ENCODE peak calls at places on chromosomes 4 and X, in four cellular contexts. P, T, Y and A are unnamed samples.

GRCh38 chrX:22134681-22135080 is 102.6 kb downstream of the PHEX start:
- DNase-seq in P (peak; percentile 48), T (no peak), Y (peak; percentile 22), A (peak; percentile 86)

GRCh38 chr4:112589207-112589606 is 47.5 kb downstream of the ZGRF1 start:
- DNase-seq in P (peak; percentile 19), T (no peak), Y (peak; percentile 3), A (peak; percentile 23)

GRCh38 chrX:139192386-139192961 is 338.1 kb upstream of the F9 start:
- DNase-seq in P (no peak), T (no peak), Y (no peak), A (no peak)

GRCh38 chr4:162347492-162348213 is 183.9 kb upstream of the FSTL5 start:
- DNase-seq in P (no peak), T (no peak), Y (no peak), A (no peak)

GRCh38 chr4:92305148-92305877 is 1.5 kb downstream of the GRID2 start:
- DNase-seq in P (peak; percentile 27), T (no peak), Y (no peak), A (peak; percentile 32)

GRCh38 chrX:23103546-23103945 is 103.8 kb downstream of the DDX53 start:
- DNase-seq in P (no peak), T (no peak), Y (no peak), A (no peak)

GRCh38 chr4:10345381-10345784 is 111.8 kb downstream of the ZNF518B start:
- DNase-seq in P (no peak), T (no peak), Y (no peak), A (no peak)

GRCh38 chrX:15349046-15349445 is 13.7 kb upstream of the PIGA start:
- DNase-seq in P (peak; percentile 72), T (no peak), Y (peak; percentile 55), A (peak; percentile 73)

GRCh38 chrX:9340619-9341304 is 124.1 kb upstream of the TBL1X start:
- DNase-seq in P (no peak), T (peak; percentile 5), Y (no peak), A (peak; percentile 43)

GRCh38 chr4:88661724-88662123 is 35.9 kb downstream of the NAP1L5 start:
- DNase-seq in P (peak; percentile 10), T (no peak), Y (no peak), A (peak; percentile 88)

GRCh38 chr4:139015948-139016451 is 419 bp downstream of the NOCT start:
- DNase-seq in P (peak; percentile 19), T (no peak), Y (peak; percentile 12), A (peak; percentile 20)

GRCh38 chr4:168859100-168859499 is 151.0 kb downstream of the CBR4 start:
- DNase-seq in P (no peak), T (no peak), Y (no peak), A (no peak)

GRCh38 chr4:48173055-48173991 is 39.3 kb upstream of the TXK start:
- DNase-seq in P (peak; percentile 53), T (peak; percentile 55), Y (no peak), A (peak; percentile 90)

GRCh38 chrX:14029039-14029424 is 660 bp downstream of the GEMIN8 start:
- DNase-seq in P (no peak), T (no peak), Y (no peak), A (no peak)

GRCh38 chr4:141132689-141133145 is 552 bp downstream of the RNF150 start:
- DNase-seq in P (no peak), T (no peak), Y (no peak), A (peak; percentile 29)

GRCh38 chr4:114249561-114250356 is 270.3 kb upstream of the ARSJ start:
- DNase-seq in P (no peak), T (no peak), Y (no peak), A (no peak)

GRCh38 chr4:118682928-118683327 is 2.3 kb upstream of the METTL14 start:
- DNase-seq in P (peak; percentile 25), T (no peak), Y (peak; percentile 30), A (peak; percentile 41)

GRCh38 chr4:82753725-82754410 is 44.7 kb downstream of the SCD5 start:
- DNase-seq in P (no peak), T (no peak), Y (no peak), A (peak; percentile 28)

GRCh38 chr4:2305766-2306501 is 44.0 kb upstream of the MXD4 start:
- DNase-seq in P (no peak), T (no peak), Y (no peak), A (no peak)

GRCh38 chr4:125187221-125187620 is 127.5 kb upstream of the FAT4 start:
- DNase-seq in P (peak; percentile 1), T (no peak), Y (no peak), A (peak; percentile 75)

GRCh38 chrX:110241816-110242215 is 76.1 kb downstream of the AMMECR1 start:
- DNase-seq in P (no peak), T (no peak), Y (no peak), A (peak; percentile 33)

GRCh38 chrX:117910216-117910615 is 206.4 kb downstream of the KLHL13 start:
- DNase-seq in P (no peak), T (no peak), Y (no peak), A (peak; percentile 31)

GRCh38 chr4:38765391-38765790 is 17.4 kb downstream of the TLR10 start:
- DNase-seq in P (no peak), T (no peak), Y (no peak), A (peak; percentile 80)

GRCh38 chr4:156194896-156195295 is 241.2 kb upstream of the CTSO start:
- DNase-seq in P (no peak), T (no peak), Y (no peak), A (no peak)

GRCh38 chr4:188246488-188246887 is 107.2 kb downstream of the TRIML1 start:
- DNase-seq in P (peak; percentile 46), T (no peak), Y (no peak), A (peak; percentile 25)

GRCh38 chr4:170229021-170229420 is 139.3 kb upstream of the AADAT start:
- DNase-seq in P (no peak), T (no peak), Y (no peak), A (no peak)

GRCh38 chr4:168877779-168878491 is 132.1 kb downstream of the CBR4 start:
- DNase-seq in P (no peak), T (no peak), Y (no peak), A (no peak)

GRCh38 chr4:1261107-1261928 is 12.4 kb upstream of the CTBP1 start:
- DNase-seq in P (no peak), T (no peak), Y (no peak), A (no peak)

GRCh38 chr4:24006269-24006668 is 116.4 kb upstream of the PPARGC1A start:
- DNase-seq in P (no peak), T (no peak), Y (no peak), A (no peak)

GRCh38 chr4:24003926-24004325 is 114.1 kb upstream of the PPARGC1A start:
- DNase-seq in P (no peak), T (no peak), Y (no peak), A (peak; percentile 17)

GRCh38 chr4:24010573-24010972 is 120.7 kb upstream of the PPARGC1A start:
- DNase-seq in P (no peak), T (no peak), Y (no peak), A (no peak)

GRCh38 chr4:24010994-24011393 is 121.1 kb upstream of the PPARGC1A start:
- DNase-seq in P (no peak), T (no peak), Y (no peak), A (no peak)

DNA sequence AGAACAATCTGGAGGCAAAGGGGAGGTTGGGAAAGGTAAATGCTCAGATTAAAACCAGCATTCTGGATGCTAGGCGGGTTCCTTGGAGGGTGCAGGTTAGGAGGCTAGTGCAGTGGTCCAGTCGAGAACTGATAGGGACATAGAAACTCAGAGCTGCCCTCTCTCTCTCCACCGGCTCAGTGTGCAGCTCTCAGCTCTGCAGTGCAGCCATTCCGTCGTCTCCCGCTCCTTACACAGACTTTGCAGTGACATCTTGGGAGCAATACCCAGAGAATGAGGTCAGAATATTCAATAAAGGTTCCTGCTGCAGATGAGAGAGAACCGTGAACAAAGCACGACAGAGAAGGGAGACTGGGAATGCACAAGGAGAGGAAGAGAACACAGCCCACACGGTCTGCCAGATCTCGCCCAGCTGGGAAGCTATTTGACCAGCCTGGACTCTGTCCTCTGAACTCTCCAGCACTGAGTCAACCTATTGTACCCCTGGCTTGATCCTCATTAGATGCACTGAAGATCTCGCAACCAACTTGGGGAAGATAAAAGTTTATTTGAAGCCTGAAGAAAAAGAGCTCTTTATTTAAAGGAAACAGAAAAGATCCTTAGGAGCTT is 118.0 kb upstream of the PPARGC1A start:
- DNase-seq in P (no peak), T (no peak), Y (peak; percentile 24), A (no peak)
- TF ChIP-seq BHLHE40 in P (no peak), T (no peak), Y (no peak), A (no peak)

DNA sequence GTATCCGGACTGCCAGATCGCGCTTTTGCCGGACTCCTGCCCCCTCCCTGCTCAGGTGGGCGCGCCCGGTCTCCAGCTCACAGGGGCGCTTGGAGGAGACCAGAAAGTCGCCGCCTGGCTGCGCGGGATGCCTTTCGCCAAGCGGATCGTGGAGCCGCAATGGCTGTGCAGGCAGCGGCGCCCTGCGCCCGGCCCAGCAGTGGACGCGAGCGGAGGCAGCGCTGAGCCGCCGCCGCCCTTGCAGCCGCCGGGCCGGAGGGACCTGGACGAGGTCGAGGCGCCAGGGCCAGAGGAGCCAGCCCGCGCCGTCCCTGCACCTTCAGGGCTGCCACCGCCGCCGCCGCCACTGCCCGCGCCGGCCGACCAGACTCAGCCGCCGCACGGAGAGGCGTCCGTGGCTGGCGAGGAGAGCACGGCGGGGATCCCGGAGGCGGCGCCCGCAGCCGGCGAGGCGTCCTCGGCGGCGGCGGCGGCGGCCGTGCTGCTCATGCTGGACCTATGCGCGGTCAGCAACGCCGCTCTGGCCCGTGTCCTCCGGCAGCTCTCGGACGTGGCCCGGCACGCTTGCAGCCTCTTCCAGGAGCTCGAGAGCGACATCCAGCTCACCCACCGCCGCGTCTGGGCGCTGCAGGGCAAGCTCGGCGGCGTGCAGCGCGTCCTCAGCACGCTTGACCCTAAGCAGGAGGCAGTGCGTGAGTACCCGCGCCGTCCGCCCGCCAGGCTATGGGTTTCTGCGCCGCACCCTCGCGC is 806 bp downstream of the NHS start:
- DNase-seq in P (peak; percentile 48), T (no peak), Y (no peak), A (peak; percentile 22)
- TF ChIP-seq SMC3 in P (no peak), T (no peak), Y (no peak), A (no peak)

GRCh38 chrX:1305411-1305810 is 31.2 kb upstream of the IL3RA start:
- DNase-seq in P (no peak), T (no peak), Y (no peak), A (no peak)

GRCh38 chrX:1294301-1295067 is 25.9 kb downstream of the CSF2RA start:
- DNase-seq in P (no peak), T (no peak), Y (no peak), A (no peak)

GRCh38 chrX:1295550-1295949 is 26.9 kb downstream of the CSF2RA start:
- DNase-seq in P (no peak), T (no peak), Y (no peak), A (no peak)

GRCh38 chrX:1300449-1300848 is 31.8 kb downstream of the CSF2RA start:
- DNase-seq in P (no peak), T (no peak), Y (no peak), A (no peak)
- H3K9me3 ChIP-seq in P (peaks cover 11% of the 10 kb centered on the region), T (no peaks in the 10 kb centered on the region), Y (peaks cover 10% of the 10 kb centered on the region), A (peaks cover 21% of the 10 kb centered on the region)

DNA sequence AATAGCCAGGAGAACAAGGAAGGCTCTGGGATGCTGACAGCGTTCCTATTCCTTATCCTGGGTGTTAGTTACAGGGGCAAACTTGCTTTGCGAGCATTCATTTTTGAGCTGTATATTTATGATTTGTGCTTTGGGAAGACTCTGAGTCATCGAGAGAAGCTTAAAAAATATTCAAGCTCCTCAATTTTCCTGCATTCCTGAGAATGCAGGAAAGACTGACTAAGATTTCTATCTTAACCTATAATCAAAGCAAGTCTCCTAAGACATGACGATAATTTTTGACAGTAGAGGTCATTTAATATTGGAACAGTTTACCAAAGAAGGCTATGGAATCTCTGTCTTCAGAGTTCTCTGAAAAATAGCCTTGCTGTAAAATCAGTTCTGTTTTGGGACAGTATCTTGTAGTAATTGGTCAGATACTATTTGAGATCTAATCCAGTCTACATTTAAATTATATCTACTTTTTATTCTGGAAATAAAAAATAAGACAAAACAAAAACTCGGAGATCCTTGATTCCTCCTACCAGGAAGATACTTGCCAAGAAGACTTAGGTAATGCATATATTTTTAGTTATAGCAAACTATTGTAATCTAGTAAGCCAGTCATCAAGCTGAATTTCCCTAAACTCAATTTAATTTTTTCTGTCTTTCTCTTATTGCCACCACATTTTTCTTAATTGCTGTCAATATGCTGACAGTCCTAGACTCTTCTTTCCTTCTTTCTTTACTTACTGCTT is 31.7 kb downstream of the BBS12 start:
- DNase-seq in P (no peak), T (no peak), Y (no peak), A (peak; percentile 75)
- TF ChIP-seq BHLHE40 in P (no peak), T (no peak), Y (no peak), A (no peak)